ENCODE peak calls at places on chromosomes 12 and 14, in four cellular contexts. A, B, N and E are unnamed samples.

GRCh38 chr12:46217686-46218508 is 50.9 kb downstream of the SLC38A1 start:
- DNase-seq in A (peak), B (no peak), N (no peak), E (no peak)

GRCh38 chr12:75908961-75909699 is 122.4 kb downstream of the PHLDA1 start:
- DNase-seq in A (peak), B (no peak), N (peak), E (peak)

GRCh38 chr12:107610030-107610859 is 75.4 kb upstream of the PWP1 start:
- DNase-seq in A (peak), B (no peak), N (no peak), E (peak)

GRCh38 chr12:22333186-22333745 is 1.2 kb downstream of the ST8SIA1 start:
- DNase-seq in A (no peak), B (no peak), N (no peak), E (no peak)

GRCh38 chr14:91138511-91139359 is 24.9 kb downstream of the DGLUCY start:
- DNase-seq in A (no peak), B (peak), N (no peak), E (no peak)

GRCh38 chr12:121334513-121335343 is 17.5 kb downstream of the ANAPC5 start:
- DNase-seq in A (peak), B (no peak), N (no peak), E (no peak)

GRCh38 chr14:101273091-101273490 is 288.2 kb upstream of the DIO3 start:
- DNase-seq in A (no peak), B (no peak), N (no peak), E (no peak)

GRCh38 chr14:98622208-98623051 is 649.6 kb downstream of the BCL11B start:
- DNase-seq in A (no peak), B (no peak), N (no peak), E (no peak)

GRCh38 chr12:49133014-49133413 is 1.8 kb upstream of the TUBA1B start:
- DNase-seq in A (no peak), B (no peak), N (no peak), E (no peak)

GRCh38 chr14:103561381-103562134 is 899 bp downstream of the BAG5 start:
- DNase-seq in A (no peak), B (no peak), N (no peak), E (no peak)

GRCh38 chr14:68694516-68695235 is 98.2 kb downstream of the ZFP36L1 start:
- DNase-seq in A (no peak), B (no peak), N (no peak), E (no peak)

GRCh38 chr14:85533821-85534271 is 3.9 kb downstream of the FLRT2 start:
- DNase-seq in A (peak), B (no peak), N (peak), E (peak)

GRCh38 chr12:45601888-45602287 is 127.6 kb upstream of the ARID2 start:
- DNase-seq in A (no peak), B (no peak), N (no peak), E (no peak)

GRCh38 chr14:33375781-33376180 is 437.1 kb downstream of the NPAS3 start:
- DNase-seq in A (no peak), B (no peak), N (no peak), E (no peak)

GRCh38 chr14:74583689-74584434 is 28.2 kb downstream of the LTBP2 start:
- DNase-seq in A (no peak), B (no peak), N (no peak), E (peak)

GRCh38 chr14:68546839-68547238 is 246.0 kb downstream of the ZFP36L1 start:
- DNase-seq in A (no peak), B (no peak), N (no peak), E (no peak)

GRCh38 chr14:59060841-59061240 is 127.6 kb upstream of the DAAM1 start:
- DNase-seq in A (no peak), B (no peak), N (no peak), E (peak)

GRCh38 chr14:27995688-27996087 is 770.9 kb upstream of the FOXG1 start:
- DNase-seq in A (no peak), B (no peak), N (no peak), E (no peak)

GRCh38 chr14:100691395-100692025 is 35.2 kb upstream of the DLK1 start:
- DNase-seq in A (no peak), B (no peak), N (no peak), E (peak)

GRCh38 chr14:98725196-98725595 is 546.8 kb downstream of the BCL11B start:
- DNase-seq in A (no peak), B (no peak), N (no peak), E (no peak)

GRCh38 chr14:24285351-24285750 is 14.0 kb upstream of the RABGGTA start:
- DNase-seq in A (no peak), B (no peak), N (no peak), E (no peak)

GRCh38 chr12:108505121-108505520 is 10.0 kb upstream of the FICD start:
- DNase-seq in A (no peak), B (no peak), N (no peak), E (no peak)

GRCh38 chr12:87509233-87509820 is 519.9 kb downstream of the C12orf50 start:
- DNase-seq in A (no peak), B (no peak), N (no peak), E (no peak)

GRCh38 chr12:25648460-25648859 is 95.4 kb upstream of the LMNTD1 start:
- DNase-seq in A (peak), B (no peak), N (no peak), E (peak)

GRCh38 chr14:96683575-96684289 is 113.5 kb upstream of the VRK1 start:
- DNase-seq in A (no peak), B (no peak), N (no peak), E (no peak)

GRCh38 chr12:76919388-76920181 is 40.8 kb upstream of the CSRP2 start:
- DNase-seq in A (no peak), B (no peak), N (no peak), E (no peak)

GRCh38 chr12:64707362-64707761 is 51.8 kb downstream of the GNS start:
- DNase-seq in A (no peak), B (no peak), N (no peak), E (no peak)

GRCh38 chr14:52443506-52443905 is 108.8 kb downstream of the TXNDC16 start:
- DNase-seq in A (no peak), B (no peak), N (no peak), E (no peak)

GRCh38 chr12:219891-220352 is 6.0 kb upstream of the SLC6A12 start:
- DNase-seq in A (peak), B (peak), N (no peak), E (peak)

GRCh38 chr12:24482044-24482443 is 466.9 kb downstream of the BCAT1 start:
- DNase-seq in A (no peak), B (no peak), N (no peak), E (no peak)

GRCh38 chr14:22812744-22813143 is 2.5 kb downstream of the SLC7A7 start:
- DNase-seq in A (no peak), B (no peak), N (no peak), E (no peak)

GRCh38 chr14:102708494-102708893 is 68.8 kb upstream of the TRAF3 start:
- DNase-seq in A (no peak), B (no peak), N (no peak), E (no peak)